ENCODE peak calls at places on chromosome 22, in four cellular contexts. S is fibroblast of lung, F is DND-41, A is astrocyte. Z is an unnamed sample.

GRCh38 chr22:47155131-47155885 is 392.9 kb downstream of the TBC1D22A start:
- DNase-seq in S (no peak), F (no peak), A (no peak), Z (no peak)

GRCh38 chr22:17102297-17102667 is 17.5 kb downstream of the IL17RA start:
- DNase-seq in S (no peak), F (no peak), A (no peak), Z (no peak)

GRCh38 chr22:28435271-28435825 is 244.3 kb downstream of the TTC28 start:
- DNase-seq in S (no peak), F (no peak), A (no peak), Z (no peak)

GRCh38 chr22:43136255-43136654 is 6.9 kb downstream of the MCAT start:
- DNase-seq in S (peak), F (peak), A (no peak), Z (no peak)

GRCh38 chr22:27420817-27421361 is 380.7 kb downstream of the MN1 start:
- DNase-seq in S (peak), F (no peak), A (peak), Z (no peak)

GRCh38 chr22:24066260-24066659 is 55.2 kb downstream of the CABIN1 start:
- DNase-seq in S (no peak), F (no peak), A (no peak), Z (no peak)

GRCh38 chr22:35961480-35961902 is 67.1 kb downstream of the RBFOX2 start:
- DNase-seq in S (peak), F (no peak), A (peak), Z (no peak)

GRCh38 chr22:47106806-47107205 is 344.4 kb downstream of the TBC1D22A start:
- DNase-seq in S (no peak), F (no peak), A (no peak), Z (no peak)

GRCh38 chr22:44319685-44320084 is 6.9 kb upstream of the SHISAL1 start:
- DNase-seq in S (no peak), F (no peak), A (no peak), Z (no peak)

GRCh38 chr22:38325575-38325974 is 8.3 kb upstream of the CSNK1E start:
- DNase-seq in S (no peak), F (no peak), A (no peak), Z (no peak)

GRCh38 chr22:38327805-38328204 is 10.6 kb upstream of the CSNK1E start:
- DNase-seq in S (peak), F (no peak), A (peak), Z (no peak)

DNA sequence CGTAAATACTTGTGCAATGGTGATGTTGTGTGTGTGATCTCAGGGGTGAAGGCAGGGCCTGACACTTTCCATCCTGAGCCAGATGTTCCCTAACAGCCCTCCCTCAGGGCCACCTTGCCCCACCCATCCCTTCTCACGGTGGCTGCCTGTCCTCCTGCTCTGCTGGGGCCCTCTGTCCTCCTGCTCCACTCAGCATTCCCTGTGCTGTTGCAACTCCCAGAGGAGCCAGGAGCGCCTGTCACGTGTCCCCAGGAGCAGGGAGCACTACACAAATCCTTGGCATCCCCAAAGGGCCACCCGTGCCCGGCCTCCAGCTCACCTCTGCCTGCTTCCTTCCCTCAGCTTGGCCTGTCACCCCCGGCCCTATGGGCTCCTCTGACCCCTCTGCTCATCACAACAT is 10.2 kb upstream of the CSNK1E start:
- DNase-seq in S (no peak), F (no peak), A (no peak), Z (no peak)
- H3K4me2 ChIP-seq in S (no peak), F (no peak), A (peak), Z (no peak)

GRCh38 chr22:25122136-25122764 is 77.4 kb upstream of the CRYBB3 start:
- DNase-seq in S (no peak), F (no peak), A (no peak), Z (no peak)

GRCh38 chr22:25120761-25121212 is 78.9 kb upstream of the CRYBB3 start:
- DNase-seq in S (no peak), F (no peak), A (no peak), Z (no peak)

GRCh38 chr22:25125693-25126357 is 73.8 kb upstream of the CRYBB3 start:
- DNase-seq in S (no peak), F (no peak), A (no peak), Z (no peak)

GRCh38 chr22:25126510-25126909 is 73.1 kb upstream of the CRYBB3 start:
- DNase-seq in S (no peak), F (no peak), A (no peak), Z (no peak)

DNA sequence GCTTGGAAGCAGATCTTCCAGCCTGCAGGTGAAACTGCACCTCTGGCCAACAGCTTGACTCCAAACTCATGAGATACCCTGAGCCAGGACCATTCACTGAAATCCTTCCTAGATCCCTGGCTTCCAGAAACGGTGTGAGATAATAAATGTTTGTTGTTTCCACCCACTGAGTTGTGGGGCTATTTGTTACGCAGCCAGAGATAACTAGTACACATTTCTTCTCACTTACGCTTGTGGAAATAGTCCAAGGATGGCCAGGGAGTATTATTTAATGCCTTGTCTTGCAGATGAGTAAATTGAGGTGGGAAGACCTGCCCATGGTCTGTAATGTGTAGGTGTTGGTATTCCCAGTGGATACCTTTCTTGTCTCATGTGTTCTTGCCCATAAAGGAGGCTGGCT is 76.0 kb upstream of the CRYBB3 start:
- DNase-seq in S (no peak), F (no peak), A (no peak), Z (no peak)
- TF ChIP-seq EZH2 in S (no peak), F (no peak), A (no peak), Z (no peak)

GRCh38 chr22:21003782-21004181 is 1.9 kb upstream of the THAP7 start:
- DNase-seq in S (no peak), F (no peak), A (no peak), Z (no peak)
- H3K9ac ChIP-seq in S (no peak), F (no peak), A (no peak), Z (no peak)

DNA sequence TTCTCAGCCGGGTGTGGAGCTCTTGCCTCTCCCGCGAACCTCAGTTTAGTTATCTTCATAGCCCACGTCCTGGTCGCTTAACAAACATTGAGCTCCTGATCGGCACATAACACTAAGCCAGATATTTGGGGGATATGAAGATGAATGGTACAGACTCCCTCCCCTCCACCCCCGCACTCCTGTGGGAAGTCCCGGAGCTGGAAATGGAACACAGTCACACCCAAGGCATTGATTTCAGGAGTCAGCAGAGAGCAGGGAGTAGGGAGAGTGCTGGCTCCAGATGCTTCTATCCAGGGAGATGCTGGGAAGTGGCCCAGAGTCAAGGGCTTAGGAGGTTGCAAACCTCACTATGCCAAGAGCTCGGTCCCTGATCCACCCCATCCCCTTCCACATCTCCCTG is 26.1 kb upstream of the CABP7 start:
- DNase-seq in S (no peak), F (no peak), A (no peak), Z (no peak)
- H3K4me2 ChIP-seq in S (no peak), F (no peak), A (no peak), Z (no peak)

GRCh38 chr22:50236731-50237409 is 8.0 kb downstream of the TUBGCP6 start:
- DNase-seq in S (no peak), F (no peak), A (no peak), Z (peak)

GRCh38 chr22:50242406-50242949 is 2.3 kb downstream of the TUBGCP6 start:
- DNase-seq in S (no peak), F (no peak), A (no peak), Z (no peak)

GRCh38 chr22:50243704-50244419 is 961 bp downstream of the TUBGCP6 start:
- DNase-seq in S (no peak), F (peak), A (no peak), Z (no peak)

GRCh38 chr22:50233223-50233622 is 11.6 kb downstream of the TUBGCP6 start:
- DNase-seq in S (no peak), F (no peak), A (no peak), Z (no peak)

DNA sequence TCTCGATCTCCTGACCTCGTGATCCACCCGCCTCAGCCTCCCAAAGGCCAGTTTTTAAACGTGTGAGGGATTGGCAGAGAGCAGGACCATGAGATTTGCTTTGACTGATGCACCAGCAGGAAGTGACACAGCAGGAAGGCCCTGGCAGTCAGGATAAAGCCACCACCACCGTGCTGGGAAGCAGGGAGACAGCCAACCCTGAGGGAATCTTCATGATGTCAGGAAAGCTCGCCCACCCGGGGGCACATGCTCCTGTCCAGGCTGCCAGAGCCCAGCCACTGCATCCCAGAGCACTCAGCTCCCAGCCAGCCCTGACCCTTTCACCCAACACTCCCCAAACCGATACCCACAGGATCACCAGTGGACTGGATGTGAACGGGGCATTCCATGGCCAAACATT is 6.1 kb downstream of the TUBGCP6 start:
- DNase-seq in S (no peak), F (no peak), A (no peak), Z (no peak)
- TF ChIP-seq EZH2 in S (no peak), F (no peak), A (no peak), Z (no peak)

GRCh38 chr22:31895317-31896133 is 48.8 kb upstream of the YWHAH start:
- DNase-seq in S (no peak), F (no peak), A (no peak), Z (no peak)

GRCh38 chr22:31892080-31892433 is 52.3 kb upstream of the YWHAH start:
- DNase-seq in S (no peak), F (no peak), A (no peak), Z (no peak)

GRCh38 chr22:31896472-31896871 is 47.9 kb upstream of the YWHAH start:
- DNase-seq in S (no peak), F (no peak), A (no peak), Z (no peak)

GRCh38 chr22:31893460-31893859 is 50.9 kb upstream of the YWHAH start:
- DNase-seq in S (no peak), F (no peak), A (no peak), Z (no peak)

GRCh38 chr22:31891366-31892079 is 52.8 kb upstream of the YWHAH start:
- DNase-seq in S (peak), F (no peak), A (peak), Z (peak)
- H3K9ac ChIP-seq in S (no peak), F (no peak), A (no peak), Z (no peak)

GRCh38 chr22:37714634-37715033 is 17.8 kb downstream of the TRIOBP start:
- DNase-seq in S (no peak), F (no peak), A (no peak), Z (no peak)

GRCh38 chr22:37716708-37717107 is 19.9 kb downstream of the TRIOBP start:
- DNase-seq in S (no peak), F (no peak), A (no peak), Z (no peak)

GRCh38 chr22:37715760-37716159 is 18.9 kb downstream of the TRIOBP start:
- DNase-seq in S (no peak), F (no peak), A (no peak), Z (no peak)

GRCh38 chr22:37711490-37711889 is 14.6 kb downstream of the TRIOBP start:
- DNase-seq in S (no peak), F (no peak), A (no peak), Z (no peak)

DNA sequence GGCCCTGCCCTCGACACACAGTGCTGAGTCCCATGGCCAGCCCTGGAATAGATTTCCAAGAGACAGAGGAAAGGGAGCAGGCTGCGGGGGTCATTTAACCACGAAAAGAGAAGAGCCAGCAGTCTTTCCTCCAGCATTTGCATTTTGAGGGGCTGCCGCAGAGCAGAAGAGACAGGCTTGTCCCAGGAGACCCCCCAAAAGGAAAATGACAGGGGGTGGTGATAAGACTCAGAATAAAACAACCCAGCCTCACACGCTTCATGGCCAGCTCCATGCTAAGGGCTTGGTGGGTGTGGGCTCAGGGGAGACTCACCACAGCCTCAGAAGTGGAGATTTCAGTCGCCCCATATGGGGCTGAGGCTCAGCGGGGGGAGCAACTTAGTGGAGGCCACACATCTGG is 16.9 kb downstream of the TRIOBP start:
- DNase-seq in S (no peak), F (no peak), A (no peak), Z (no peak)
- H3K4me2 ChIP-seq in S (no peak), F (no peak), A (no peak), Z (no peak)

Z was measured in MM.1S.